ENCODE peak calls at places on chromosome 20, in seven cellular contexts. One of them, this sample, is unnamed.

GRCh38 chr20:62818592-62819493 is 2.0 kb downstream of the COL9A3 start:
- DNase-seq in MCF 10A: peak; percentile 77
- DNase-seq in caudate nucleus: peak; percentile 52
- DNase-seq in EH: peak; percentile 42
- DNase-seq in RWPE1: peak; percentile 88
- DNase-seq in substantia nigra: peak; percentile 60
- DNase-seq in left cardiac atrium: peak; percentile 86
- DNase-seq in this sample: peak; percentile 50

GRCh38 chr20:19943021-19943659 is 74.0 kb upstream of the NAA20 start:
- DNase-seq in RWPE1: no peak
- DNase-seq in left cardiac atrium: no peak
- DNase-seq in substantia nigra: peak; percentile 48
- DNase-seq in EH: no peak
- DNase-seq in caudate nucleus: no peak
- DNase-seq in MCF 10A: no peak
- DNase-seq in this sample: no peak

GRCh38 chr20:21203036-21203656 is 77.3 kb downstream of the KIZ start:
- DNase-seq in caudate nucleus: no peak
- DNase-seq in substantia nigra: no peak
- DNase-seq in RWPE1: no peak
- DNase-seq in MCF 10A: no peak
- DNase-seq in left cardiac atrium: no peak
- DNase-seq in EH: no peak
- DNase-seq in this sample: no peak

GRCh38 chr20:58313366-58313765 is 3.9 kb downstream of the RAB22A start:
- DNase-seq in EH: no peak
- DNase-seq in left cardiac atrium: no peak
- DNase-seq in caudate nucleus: no peak
- DNase-seq in RWPE1: no peak
- DNase-seq in MCF 10A: no peak
- DNase-seq in substantia nigra: no peak
- DNase-seq in this sample: no peak

GRCh38 chr20:22977047-22977785 is 57.9 kb upstream of the SSTR4 start:
- DNase-seq in EH: no peak
- DNase-seq in caudate nucleus: no peak
- DNase-seq in RWPE1: no peak
- DNase-seq in substantia nigra: no peak
- DNase-seq in left cardiac atrium: peak; percentile 25
- DNase-seq in MCF 10A: no peak
- DNase-seq in this sample: peak; percentile 46

GRCh38 chr20:61120595-61121515 is 131.2 kb upstream of the CDH4 start:
- DNase-seq in RWPE1: no peak
- DNase-seq in EH: peak; percentile 62
- DNase-seq in left cardiac atrium: no peak
- DNase-seq in MCF 10A: peak; percentile 83
- DNase-seq in caudate nucleus: no peak
- DNase-seq in substantia nigra: no peak
- DNase-seq in this sample: peak; percentile 71

GRCh38 chr20:58310291-58310782 is 822 bp downstream of the RAB22A start:
- DNase-seq in RWPE1: peak; percentile 88
- DNase-seq in left cardiac atrium: no peak
- DNase-seq in caudate nucleus: no peak
- DNase-seq in MCF 10A: peak; percentile 28
- DNase-seq in substantia nigra: no peak
- DNase-seq in EH: peak; percentile 32
- DNase-seq in this sample: no peak

GRCh38 chr20:56579261-56579660 is 46.2 kb downstream of the FAM209B start:
- DNase-seq in MCF 10A: no peak
- DNase-seq in RWPE1: no peak
- DNase-seq in substantia nigra: no peak
- DNase-seq in EH: no peak
- DNase-seq in left cardiac atrium: no peak
- DNase-seq in caudate nucleus: no peak
- DNase-seq in this sample: no peak

GRCh38 chr20:48015136-48015925 is 230.1 kb upstream of the SULF2 start:
- DNase-seq in EH: peak; percentile 79
- DNase-seq in MCF 10A: no peak
- DNase-seq in substantia nigra: no peak
- DNase-seq in caudate nucleus: no peak
- DNase-seq in left cardiac atrium: no peak
- DNase-seq in RWPE1: no peak
- DNase-seq in this sample: no peak